ENCODE peak calls at places on chromosome 3, in five cellular contexts. E is nephron progenitor cell, F is cardiac fibroblast, Y is breast epithelium, B is heart left ventricle. T is an unnamed sample.
A peak's percentile ranks its signal among the peaks of the same experiment; 100 is the strongest.

GRCh38 chr3:46989146-46989810 is 9.8 kb downstream of the NBEAL2 start:
- DNase-seq in Y (no peak), E (no peak), F (no peak), B (no peak), T (no peak)

GRCh38 chr3:62632510-62633294 is 242.5 kb downstream of the CADPS start:
- DNase-seq in B (no peak), F (no peak), E (no peak), Y (no peak), T (no peak)

GRCh38 chr3:61996351-61996750 is 377.0 kb downstream of the FEZF2 start:
- DNase-seq in E (no peak), F (no peak), B (no peak), Y (no peak), T (no peak)

GRCh38 chr3:125125822-125126245 is 70.0 kb upstream of the HEG1 start:
- DNase-seq in Y (no peak), E (no peak), F (peak; percentile 85), B (no peak), T (peak; percentile 84)

GRCh38 chr3:5254281-5255048 is 67.0 kb downstream of the EDEM1 start:
- DNase-seq in B (no peak), Y (no peak), E (no peak), F (no peak), T (no peak)

GRCh38 chr3:111904376-111905241 is 45.5 kb downstream of the PHLDB2 start:
- DNase-seq in B (no peak), E (no peak), Y (no peak), F (peak; percentile 97), T (peak; percentile 85)

GRCh38 chr3:128629936-128630335 is 20.7 kb downstream of the RPN1 start:
- DNase-seq in B (no peak), E (no peak), F (no peak), Y (no peak), T (no peak)

GRCh38 chr3:112671930-112672715 is 31.2 kb upstream of the CCDC80 start:
- DNase-seq in E (no peak), B (no peak), Y (no peak), F (peak; percentile 95), T (peak; percentile 92)

GRCh38 chr3:138479355-138479964 is 45.0 kb downstream of the ESYT3 start:
- DNase-seq in E (peak; percentile 56), F (peak; percentile 58), B (no peak), Y (no peak), T (no peak)

GRCh38 chr3:144187531-144188230 is 216.1 kb downstream of the DIPK2A start:
- DNase-seq in F (peak; percentile 16), E (no peak), B (no peak), Y (no peak), T (peak; percentile 68)

GRCh38 chr3:49124991-49125670 is 4.5 kb upstream of the USP19 start:
- DNase-seq in F (no peak), B (no peak), E (peak; percentile 21), Y (no peak), T (no peak)

GRCh38 chr3:185473290-185473815 is 25.5 kb downstream of the TMEM41A start:
- DNase-seq in F (no peak), E (no peak), Y (no peak), B (no peak), T (no peak)

GRCh38 chr3:153503873-153504272 is 341.8 kb downstream of the RAP2B start:
- DNase-seq in E (no peak), Y (no peak), B (no peak), F (no peak), T (no peak)

GRCh38 chr3:119579366-119580147 is at the start of gene ADPRH:
- DNase-seq in Y (peak; percentile 83), B (peak; percentile 89), E (peak; percentile 85), F (peak; percentile 68), T (no peak)

GRCh38 chr3:24259901-24260512 is 234.6 kb downstream of the THRB start:
- DNase-seq in E (no peak), F (peak; percentile 61), Y (no peak), B (no peak), T (no peak)

GRCh38 chr3:125032100-125032643 is 23.6 kb downstream of the HEG1 start:
- DNase-seq in Y (no peak), F (peak; percentile 62), B (no peak), E (no peak), T (no peak)

GRCh38 chr3:42507252-42507651 is 4.8 kb downstream of the VIPR1 start:
- DNase-seq in E (no peak), B (no peak), F (no peak), Y (peak; percentile 76), T (no peak)

GRCh38 chr3:4524423-4524769 is 31.2 kb downstream of the ITPR1 start:
- DNase-seq in F (peak; percentile 84), B (peak; percentile 41), Y (peak; percentile 60), E (no peak), T (peak; percentile 55)

GRCh38 chr3:24598691-24599090 is 104.0 kb upstream of the THRB start:
- DNase-seq in B (no peak), Y (no peak), E (no peak), F (peak; percentile 52), T (no peak)

GRCh38 chr3:147120029-147120428 is 286.3 kb downstream of the ZIC4 start:
- DNase-seq in B (no peak), E (no peak), F (peak; percentile 41), Y (no peak), T (no peak)

GRCh38 chr3:16546186-16547004 is 32.9 kb upstream of the RFTN1 start:
- DNase-seq in Y (no peak), B (no peak), F (no peak), E (no peak), T (no peak)

GRCh38 chr3:94927175-94927574 is 864.3 kb downstream of the NSUN3 start:
- DNase-seq in E (no peak), F (no peak), Y (no peak), B (no peak), T (no peak)

GRCh38 chr3:133763797-133764734 is 17.9 kb downstream of the TF start:
- DNase-seq in F (peak; percentile 2), B (peak; percentile 60), Y (no peak), E (no peak), T (no peak)

GRCh38 chr3:58766587-58767282 is 100.2 kb upstream of the FAM3D start:
- DNase-seq in E (no peak), B (no peak), Y (no peak), F (no peak), T (no peak)

GRCh38 chr3:152443212-152444023 is 174.7 kb downstream of the MBNL1 start:
- DNase-seq in Y (no peak), E (no peak), F (peak; percentile 30), B (no peak), T (no peak)

GRCh38 chr3:135895734-135896121 is 69.8 kb upstream of the PPP2R3A start:
- DNase-seq in F (peak; percentile 39), B (no peak), Y (no peak), E (no peak), T (no peak)

GRCh38 chr3:21326704-21327103 is 424.3 kb downstream of the ZNF385D start:
- DNase-seq in F (peak; percentile 65), B (no peak), E (no peak), Y (no peak), T (peak; percentile 25)

GRCh38 chr3:162022931-162023330 is 526.3 kb downstream of the OTOL1 start:
- DNase-seq in E (no peak), B (no peak), F (no peak), Y (no peak), T (no peak)

GRCh38 chr3:183265157-183265642 is 12.1 kb downstream of the B3GNT5 start:
- DNase-seq in Y (no peak), E (peak; percentile 36), F (peak; percentile 67), B (peak; percentile 48), T (no peak)

GRCh38 chr3:133570139-133570936 is 3.1 kb upstream of the CDV3 start:
- DNase-seq in E (no peak), F (peak; percentile 96), Y (no peak), B (no peak), T (peak; percentile 49)

GRCh38 chr3:32575451-32575850 is 4.8 kb upstream of the DYNC1LI1 start:
- DNase-seq in E (no peak), F (peak; percentile 52), B (no peak), Y (no peak), T (no peak)

GRCh38 chr3:120558784-120559227 is 37.3 kb upstream of the NDUFB4 start:
- DNase-seq in Y (peak; percentile 91), F (peak; percentile 93), B (peak; percentile 88), E (peak; percentile 90), T (peak; percentile 69)

GRCh38 chr3:51434746-51435323 is 43.8 kb downstream of the RBM15B start:
- DNase-seq in Y (no peak), F (peak; percentile 72), B (peak; percentile 16), E (peak; percentile 26), T (peak; percentile 10)

GRCh38 chr3:134802428-134803050 is 7.5 kb downstream of the EPHB1 start:
- DNase-seq in B (no peak), E (no peak), Y (no peak), F (no peak), T (no peak)

GRCh38 chr3:181728470-181728869 is 16.7 kb downstream of the SOX2 start:
- DNase-seq in B (no peak), F (no peak), E (no peak), Y (no peak), T (no peak)

GRCh38 chr3:184234224-184234623 is 4.8 kb downstream of the VWA5B2 start:
- DNase-seq in F (peak; percentile 87), E (no peak), Y (peak; percentile 71), B (peak; percentile 41), T (peak; percentile 39)

GRCh38 chr3:63886843-63887242 is 23.2 kb downstream of the ATXN7 start:
- DNase-seq in B (no peak), E (no peak), F (peak; percentile 18), Y (no peak), T (no peak)

GRCh38 chr3:55426486-55426885 is 60.6 kb downstream of the WNT5A start:
- DNase-seq in E (no peak), B (no peak), F (no peak), Y (no peak), T (no peak)

GRCh38 chr3:101377796-101378195 is 57.4 kb upstream of the IMPG2 start:
- DNase-seq in E (no peak), F (peak; percentile 31), Y (no peak), B (no peak), T (no peak)